ENCODE peak calls at places on chromosomes 12 and 14, in four cellular contexts. Q is mammary epithelial cell, N is brain microvascular endothelial cell, S is endothelial cell of umbilical vein. X is an unnamed sample.

GRCh38 chr14:63249112-63249511 is 44.9 kb downstream of the RHOJ start:
- DNase-seq in Q (no peak), N (no peak), S (peak), X (no peak)

GRCh38 chr12:109950625-109951024 is 45.5 kb downstream of the GIT2 start:
- DNase-seq in Q (no peak), N (no peak), S (no peak), X (no peak)

GRCh38 chr12:26246483-26247164 is 51.3 kb downstream of the SSPN start:
- DNase-seq in Q (peak), N (no peak), S (no peak), X (peak)

GRCh38 chr12:5439333-5439732 is 7.4 kb downstream of the NTF3 start:
- DNase-seq in Q (no peak), N (no peak), S (no peak), X (no peak)

GRCh38 chr12:93836616-93837260 is 159.6 kb downstream of the CRADD start:
- DNase-seq in Q (no peak), N (no peak), S (no peak), X (no peak)

GRCh38 chr12:67590122-67590795 is 58.3 kb upstream of the DYRK2 start:
- DNase-seq in Q (peak), N (no peak), S (no peak), X (no peak)

GRCh38 chr12:111901182-111901581 is 59.2 kb downstream of the MAPKAPK5 start:
- DNase-seq in Q (no peak), N (no peak), S (no peak), X (no peak)

GRCh38 chr12:115583591-115583990 is 693.9 kb downstream of the MED13L start:
- DNase-seq in Q (no peak), N (no peak), S (no peak), X (no peak)

GRCh38 chr14:51582437-51582836 is 69.3 kb upstream of the FRMD6 start:
- DNase-seq in Q (no peak), N (no peak), S (peak), X (no peak)

GRCh38 chr14:105489607-105490317 is 1.3 kb upstream of the TEDC1 start:
- DNase-seq in Q (peak), N (peak), S (peak), X (peak)

GRCh38 chr14:68246074-68246980 is 426.7 kb downstream of the RAD51B start:
- DNase-seq in Q (no peak), N (no peak), S (peak), X (no peak)

GRCh38 chr12:109888179-109889020 is 8.1 kb upstream of the GLTP start:
- DNase-seq in Q (peak), N (peak), S (peak), X (peak)

GRCh38 chr12:91994208-91994797 is 151.3 kb downstream of the BTG1 start:
- DNase-seq in Q (no peak), N (no peak), S (peak), X (no peak)

GRCh38 chr12:26880625-26881024 is 47.6 kb upstream of the ITPR2 start:
- DNase-seq in Q (no peak), N (no peak), S (no peak), X (no peak)

GRCh38 chr12:29655861-29656260 is 127.9 kb downstream of the TMTC1 start:
- DNase-seq in Q (no peak), N (no peak), S (no peak), X (no peak)

GRCh38 chr14:91873476-91874265 is 6.3 kb upstream of the TC2N start:
- DNase-seq in Q (peak), N (no peak), S (no peak), X (no peak)

GRCh38 chr12:83954071-83954789 is 958.4 kb downstream of the SLC6A15 start:
- DNase-seq in Q (no peak), N (no peak), S (no peak), X (no peak)

GRCh38 chr14:89973234-89973823 is 17.6 kb downstream of the TDP1 start:
- DNase-seq in Q (peak), N (peak), S (peak), X (peak)

GRCh38 chr12:95601626-95602025 is 50.4 kb upstream of the USP44 start:
- DNase-seq in Q (no peak), N (peak), S (no peak), X (peak)

GRCh38 chr12:92469837-92470236 is 233.0 kb upstream of the PLEKHG7 start:
- DNase-seq in Q (no peak), N (peak), S (peak), X (no peak)

GRCh38 chr12:73225941-73226340 is 953.8 kb downstream of the TRHDE start:
- DNase-seq in Q (no peak), N (no peak), S (no peak), X (no peak)

GRCh38 chr14:61296707-61297502 is 15.8 kb upstream of the TMEM30B start:
- DNase-seq in Q (peak), N (peak), S (peak), X (peak)

GRCh38 chr12:91178139-91178561 is 4.5 kb downstream of the DCN start:
- DNase-seq in Q (peak), N (no peak), S (peak), X (peak)

GRCh38 chr12:121581681-121582439 is 1.0 kb upstream of the KDM2B start:
- DNase-seq in Q (no peak), N (no peak), S (peak), X (no peak)

GRCh38 chr12:121579981-121580868 is 598 bp downstream of the KDM2B start:
- DNase-seq in Q (peak), N (peak), S (peak), X (peak)

GRCh38 chr12:121582583-121583333 is 1.9 kb upstream of the KDM2B start:
- DNase-seq in Q (no peak), N (no peak), S (peak), X (no peak)

GRCh38 chr12:121579190-121579791 is 1.5 kb downstream of the KDM2B start:
- DNase-seq in Q (no peak), N (no peak), S (no peak), X (no peak)

DNA sequence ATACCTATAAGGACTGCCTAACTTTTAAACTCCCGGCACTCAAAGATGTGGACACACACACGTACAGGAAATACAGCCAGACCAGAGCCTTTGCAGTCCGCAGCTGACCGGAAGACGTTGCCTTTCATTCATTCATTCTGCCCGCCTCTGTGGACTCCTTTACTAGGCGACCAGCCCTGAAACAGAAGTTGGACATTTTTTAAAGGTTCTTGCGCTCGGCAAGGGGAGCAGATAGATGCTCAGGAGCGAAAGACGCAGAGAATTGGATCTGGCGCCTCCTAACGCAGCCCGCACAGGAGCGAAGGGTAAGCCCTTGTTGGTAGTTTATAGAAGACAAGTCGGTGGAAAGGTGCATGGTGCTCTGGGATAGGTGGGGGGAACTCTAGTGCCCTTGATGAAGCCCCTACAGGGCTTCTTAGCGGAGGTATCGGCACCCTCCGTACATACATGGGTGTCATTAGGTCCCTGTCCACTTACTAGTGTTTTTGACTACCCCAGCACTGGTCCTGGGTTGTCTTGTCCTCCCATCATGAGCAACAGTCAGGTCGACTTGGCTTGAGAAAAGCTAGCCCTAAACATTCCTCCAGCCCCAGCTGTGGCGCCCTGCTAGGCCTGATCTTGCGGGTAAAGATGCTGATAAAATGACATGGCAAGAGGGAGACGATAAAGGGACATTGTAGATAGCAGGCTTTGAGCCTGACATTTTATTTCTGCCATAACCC is at the start of gene KDM2B:
- DNase-seq in Q (no peak), N (peak), S (peak), X (no peak)
- TF ChIP-seq CTCF in Q (no peak), N (no peak), S (no peak), X (no peak)

GRCh38 chr12:100293017-100293416 is 26.0 kb downstream of the SCYL2 start:
- DNase-seq in Q (peak), N (no peak), S (no peak), X (no peak)

GRCh38 chr12:100290016-100290415 is 23.0 kb downstream of the SCYL2 start:
- DNase-seq in Q (no peak), N (no peak), S (no peak), X (no peak)

GRCh38 chr12:100295764-100296555 is 29.0 kb downstream of the SCYL2 start:
- DNase-seq in Q (peak), N (no peak), S (peak), X (no peak)
- H3K27ac ChIP-seq in Q (no peak), N (no peak), S (no peak), X (no peak)

GRCh38 chr12:3127832-3128231 is 50.7 kb downstream of the TSPAN9 start:
- DNase-seq in Q (no peak), N (peak), S (no peak), X (no peak)
- TF ChIP-seq CTCF in Q (no peak), N (no peak), S (no peak), X (no peak)

GRCh38 chr14:64994540-64994939 is 7.8 kb downstream of the FNTB start:
- DNase-seq in Q (no peak), N (no peak), S (no peak), X (no peak)

GRCh38 chr14:64990939-64991338 is 4.2 kb downstream of the FNTB start:
- DNase-seq in Q (no peak), N (no peak), S (no peak), X (no peak)

GRCh38 chr14:64992328-64992885 is 5.7 kb downstream of the FNTB start:
- DNase-seq in Q (no peak), N (no peak), S (no peak), X (no peak)

GRCh38 chr14:64995291-64995690 is 8.6 kb downstream of the FNTB start:
- DNase-seq in Q (no peak), N (no peak), S (no peak), X (no peak)

GRCh38 chr14:64993263-64993662 is 6.6 kb downstream of the FNTB start:
- DNase-seq in Q (no peak), N (no peak), S (peak), X (no peak)
- H3K27ac ChIP-seq in Q (no peak), N (no peak), S (no peak), X (no peak)

GRCh38 chr12:977163-977562 is 13.9 kb upstream of the ERC1 start:
- DNase-seq in Q (no peak), N (no peak), S (no peak), X (no peak)
- TF ChIP-seq CTCF in Q (no peak), N (peak), S (no peak), X (no peak)

DNA sequence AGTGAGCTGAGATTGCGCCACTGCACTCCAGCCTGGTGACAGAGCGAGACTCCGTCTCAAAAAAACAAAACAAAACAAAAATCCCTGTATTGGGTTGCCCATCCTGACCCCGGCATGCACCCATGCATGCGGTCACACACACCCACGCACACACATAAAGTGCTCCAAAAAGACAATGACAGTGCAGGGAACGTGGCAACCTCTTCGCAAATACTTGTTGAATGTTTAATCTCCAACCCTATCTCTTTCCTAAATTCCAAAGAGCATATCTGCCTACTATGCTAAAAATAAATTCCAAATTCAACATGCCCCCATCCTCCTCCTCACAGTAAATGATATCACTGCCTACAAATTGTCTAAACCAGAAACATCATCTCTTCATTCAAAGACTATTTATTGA is 13.5 kb downstream of the SLC7A7 start:
- DNase-seq in Q (no peak), N (no peak), S (no peak), X (no peak)
- H3K27ac ChIP-seq in Q (no peak), N (no peak), S (no peak), X (no peak)